ENCODE peak calls at places on chromosome 7, in nine cellular contexts. B, G, Z, K, J, U, X, P and N are unnamed samples.

GRCh38 chr7:23338439-23338838 is 39.3 kb downstream of the MALSU1 start:
- DNase-seq in Z (no peak), P (no peak), J (no peak), G (no peak), X (no peak), B (no peak), K (no peak), U (no peak), N (no peak)

GRCh38 chr7:129308047-129308446 is 83.2 kb downstream of the AHCYL2 start:
- DNase-seq in U (no peak), X (no peak), K (peak; percentile 80), Z (no peak), G (peak; percentile 32), B (no peak), J (no peak), P (no peak), N (no peak)

GRCh38 chr7:11170160-11170559 is 196.5 kb downstream of the PHF14 start:
- DNase-seq in Z (no peak), X (no peak), J (no peak), P (no peak), G (peak; percentile 26), U (no peak), K (no peak), B (no peak), N (no peak)

GRCh38 chr7:134448359-134449229 is 10.3 kb downstream of the AKR1B1 start:
- DNase-seq in K (no peak), U (no peak), P (no peak), G (peak; percentile 88), B (no peak), Z (no peak), X (no peak), J (no peak), N (no peak)

GRCh38 chr7:78176186-78176585 is 377.6 kb downstream of the PHTF2 start:
- DNase-seq in P (no peak), X (no peak), K (no peak), J (no peak), Z (no peak), U (no peak), G (no peak), B (no peak), N (no peak)

GRCh38 chr7:22576941-22577927 is 77.2 kb upstream of the STEAP1B start:
- DNase-seq in P (no peak), Z (no peak), J (no peak), G (peak; percentile 99), K (no peak), X (no peak), B (no peak), U (no peak), N (no peak)

GRCh38 chr7:157827045-157827862 is 490.4 kb downstream of the DNAJB6 start:
- DNase-seq in P (no peak), K (no peak), B (no peak), X (no peak), U (no peak), G (no peak), J (no peak), Z (no peak), N (peak; percentile 70)

GRCh38 chr7:26627871-26628270 is 236.5 kb downstream of the SKAP2 start:
- DNase-seq in G (no peak), B (no peak), K (no peak), X (no peak), P (no peak), J (no peak), Z (no peak), U (no peak), N (no peak)

GRCh38 chr7:44618754-44619153 is 12.3 kb downstream of the OGDH start:
- DNase-seq in X (no peak), Z (no peak), U (no peak), B (no peak), J (no peak), K (no peak), G (no peak), P (no peak), N (no peak)

GRCh38 chr7:68688416-68689086 is 909.7 kb upstream of the AUTS2 start:
- DNase-seq in K (no peak), B (no peak), P (no peak), Z (no peak), U (no peak), X (no peak), G (no peak), J (no peak), N (no peak)

GRCh38 chr7:137755846-137756685 is 90.7 kb downstream of the DGKI start:
- DNase-seq in U (no peak), P (no peak), Z (no peak), B (no peak), K (no peak), G (no peak), X (no peak), J (no peak), N (no peak)

GRCh38 chr7:49324707-49325106 is 400.4 kb downstream of the CDC14C start:
- DNase-seq in J (no peak), U (no peak), X (no peak), Z (no peak), G (no peak), B (no peak), P (no peak), K (no peak), N (no peak)

GRCh38 chr7:134910968-134911367 is 75.3 kb upstream of the AGBL3 start:
- DNase-seq in X (no peak), G (no peak), U (no peak), Z (no peak), J (no peak), B (no peak), P (no peak), K (no peak), N (no peak)

GRCh38 chr7:92809397-92810241 is 26.8 kb downstream of the CDK6 start:
- DNase-seq in B (no peak), J (no peak), X (no peak), K (no peak), U (no peak), G (peak; percentile 91), Z (peak; percentile 44), P (no peak), N (peak; percentile 49)